ENCODE peak calls at places on chromosomes 6 and 20, in four cellular contexts. One of them, this sample, is unnamed.

GRCh38 chr20:58420798-58421496 is 31.9 kb downstream of the VAPB start:
- DNase-seq in lower lobe of right lung: no peak
- DNase-seq in kidney epithelial cell: peak
- DNase-seq in psoas muscle: no peak
- DNase-seq in this sample: peak

GRCh38 chr20:35912877-35913276 is 41.4 kb downstream of the SCAND1 start:
- DNase-seq in lower lobe of right lung: no peak
- DNase-seq in psoas muscle: no peak
- DNase-seq in kidney epithelial cell: no peak
- DNase-seq in this sample: no peak

GRCh38 chr6:10383312-10384063 is 31.4 kb downstream of the TFAP2A start:
- DNase-seq in psoas muscle: no peak
- DNase-seq in kidney epithelial cell: no peak
- DNase-seq in lower lobe of right lung: no peak
- DNase-seq in this sample: no peak

GRCh38 chr20:41508335-41508734 is 109.8 kb downstream of the CHD6 start:
- DNase-seq in kidney epithelial cell: no peak
- DNase-seq in lower lobe of right lung: no peak
- DNase-seq in psoas muscle: no peak
- DNase-seq in this sample: no peak

GRCh38 chr6:169092375-169092774 is 161.3 kb downstream of the THBS2 start:
- DNase-seq in lower lobe of right lung: no peak
- DNase-seq in kidney epithelial cell: no peak
- DNase-seq in psoas muscle: no peak
- DNase-seq in this sample: no peak

GRCh38 chr6:3535716-3536435 is 79.0 kb upstream of the SLC22A23 start:
- DNase-seq in kidney epithelial cell: no peak
- DNase-seq in lower lobe of right lung: no peak
- DNase-seq in psoas muscle: no peak
- DNase-seq in this sample: no peak

GRCh38 chr6:147756000-147756399 is 247.5 kb downstream of the SAMD5 start:
- DNase-seq in lower lobe of right lung: no peak
- DNase-seq in kidney epithelial cell: no peak
- DNase-seq in psoas muscle: no peak
- DNase-seq in this sample: no peak

GRCh38 chr6:121965739-121966138 is 433.7 kb upstream of the HSF2 start:
- DNase-seq in lower lobe of right lung: no peak
- DNase-seq in psoas muscle: no peak
- DNase-seq in kidney epithelial cell: no peak
- DNase-seq in this sample: no peak

GRCh38 chr6:11853678-11854417 is 75.2 kb upstream of the ADTRP start:
- DNase-seq in lower lobe of right lung: no peak
- DNase-seq in psoas muscle: no peak
- DNase-seq in kidney epithelial cell: no peak
- DNase-seq in this sample: no peak

GRCh38 chr6:2630891-2631458 is 119.7 kb downstream of the MYLK4 start:
- DNase-seq in lower lobe of right lung: no peak
- DNase-seq in psoas muscle: no peak
- DNase-seq in kidney epithelial cell: no peak
- DNase-seq in this sample: no peak

GRCh38 chr20:32153156-32153665 is 43.7 kb downstream of the TM9SF4 start:
- DNase-seq in lower lobe of right lung: no peak
- DNase-seq in psoas muscle: no peak
- DNase-seq in kidney epithelial cell: no peak
- DNase-seq in this sample: no peak

GRCh38 chr6:148192310-148192709 is 150.3 kb upstream of the SASH1 start:
- DNase-seq in lower lobe of right lung: no peak
- DNase-seq in kidney epithelial cell: peak
- DNase-seq in psoas muscle: no peak
- DNase-seq in this sample: peak

GRCh38 chr6:32439708-32440214 is at the start of gene HLA-DRA:
- DNase-seq in lower lobe of right lung: no peak
- DNase-seq in kidney epithelial cell: no peak
- DNase-seq in psoas muscle: no peak
- DNase-seq in this sample: no peak

GRCh38 chr6:99276747-99277146 is 72.7 kb downstream of the FAXC start:
- DNase-seq in lower lobe of right lung: no peak
- DNase-seq in kidney epithelial cell: peak
- DNase-seq in psoas muscle: no peak
- DNase-seq in this sample: no peak

GRCh38 chr6:76026101-76026500 is 46.4 kb downstream of the IMPG1 start:
- DNase-seq in lower lobe of right lung: no peak
- DNase-seq in kidney epithelial cell: no peak
- DNase-seq in psoas muscle: no peak
- DNase-seq in this sample: no peak

GRCh38 chr6:166621114-166621540 is 5.9 kb downstream of the RPS6KA2 start:
- DNase-seq in lower lobe of right lung: no peak
- DNase-seq in kidney epithelial cell: no peak
- DNase-seq in psoas muscle: no peak
- DNase-seq in this sample: no peak

GRCh38 chr6:166619912-166620311 is 7.1 kb downstream of the RPS6KA2 start:
- DNase-seq in psoas muscle: no peak
- DNase-seq in lower lobe of right lung: peak
- DNase-seq in kidney epithelial cell: peak
- DNase-seq in this sample: peak

GRCh38 chr6:166618251-166618650 is 8.8 kb downstream of the RPS6KA2 start:
- DNase-seq in lower lobe of right lung: no peak
- DNase-seq in kidney epithelial cell: no peak
- DNase-seq in psoas muscle: no peak
- DNase-seq in this sample: no peak

GRCh38 chr6:166618866-166619761 is 7.9 kb downstream of the RPS6KA2 start:
- DNase-seq in lower lobe of right lung: no peak
- DNase-seq in psoas muscle: no peak
- DNase-seq in kidney epithelial cell: no peak
- DNase-seq in this sample: peak

DNA sequence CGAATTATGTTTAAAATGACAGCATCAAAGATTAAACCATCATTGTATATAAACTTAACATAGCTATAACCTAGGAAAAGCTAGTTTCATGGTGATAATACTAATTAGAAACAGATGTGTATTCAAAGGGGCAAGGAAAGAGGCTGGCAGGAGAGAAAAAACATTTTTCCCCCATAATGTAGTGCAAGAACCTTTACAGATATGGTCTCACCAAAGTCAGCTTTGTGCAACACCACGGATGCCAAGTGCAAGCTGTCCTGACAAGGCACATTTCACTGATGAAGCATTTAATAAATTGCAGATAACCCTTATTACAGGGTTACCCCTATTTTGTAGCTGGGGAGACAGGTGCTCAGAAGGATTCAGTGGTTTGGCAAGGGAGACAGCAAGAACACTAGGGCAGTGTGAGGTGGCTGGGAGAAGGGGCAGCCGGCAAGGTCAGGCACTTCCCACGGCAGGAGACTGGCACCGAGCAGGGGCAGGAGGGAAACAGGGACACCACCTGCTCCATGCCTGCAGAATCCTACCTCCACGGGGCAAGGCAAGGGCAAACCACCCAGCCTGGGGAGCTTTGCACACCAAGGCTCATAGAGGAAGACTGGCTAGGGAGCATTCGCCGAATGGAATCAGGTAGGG is 6.5 kb downstream of the RPS6KA2 start:
- DNase-seq in lower lobe of right lung: no peak
- DNase-seq in kidney epithelial cell: no peak
- DNase-seq in psoas muscle: no peak
- DNase-seq in this sample: no peak
- H3K4me3 ChIP-seq in lower lobe of right lung: no peak
- H3K4me3 ChIP-seq in kidney epithelial cell: no peak
- H3K4me3 ChIP-seq in psoas muscle: no peak
- H3K4me3 ChIP-seq in this sample: no peak

GRCh38 chr6:63268574-63268973 is 51.2 kb downstream of the LGSN start:
- DNase-seq in kidney epithelial cell: no peak
- DNase-seq in lower lobe of right lung: no peak
- DNase-seq in psoas muscle: no peak
- DNase-seq in this sample: no peak
- H3K4me3 ChIP-seq in kidney epithelial cell: no peak
- H3K4me3 ChIP-seq in lower lobe of right lung: no peak
- H3K4me3 ChIP-seq in psoas muscle: no peak
- H3K4me3 ChIP-seq in this sample: no peak

GRCh38 chr6:7975764-7976146 is 65.2 kb upstream of the TXNDC5 start:
- DNase-seq in psoas muscle: no peak
- DNase-seq in lower lobe of right lung: no peak
- DNase-seq in kidney epithelial cell: no peak
- DNase-seq in this sample: no peak
- H3K4me3 ChIP-seq in psoas muscle: peak
- H3K4me3 ChIP-seq in lower lobe of right lung: no peak
- H3K4me3 ChIP-seq in kidney epithelial cell: no peak
- H3K4me3 ChIP-seq in this sample: no peak

GRCh38 chr6:142474446-142475289 is 172.9 kb downstream of the ADGRG6 start:
- DNase-seq in lower lobe of right lung: no peak
- DNase-seq in psoas muscle: no peak
- DNase-seq in kidney epithelial cell: peak
- DNase-seq in this sample: peak
- H3K4me3 ChIP-seq in lower lobe of right lung: no peak
- H3K4me3 ChIP-seq in psoas muscle: no peak
- H3K4me3 ChIP-seq in kidney epithelial cell: no peak
- H3K4me3 ChIP-seq in this sample: no peak

GRCh38 chr6:1392813-1393640 is 3.7 kb downstream of the FOXF2 start:
- DNase-seq in psoas muscle: no peak
- DNase-seq in lower lobe of right lung: no peak
- DNase-seq in kidney epithelial cell: no peak
- DNase-seq in this sample: no peak
- H3K4me3 ChIP-seq in psoas muscle: peak
- H3K4me3 ChIP-seq in lower lobe of right lung: peak
- H3K4me3 ChIP-seq in kidney epithelial cell: no peak
- H3K4me3 ChIP-seq in this sample: no peak

GRCh38 chr20:62710886-62711702 is 2.5 kb downstream of the NTSR1 start:
- DNase-seq in kidney epithelial cell: no peak
- DNase-seq in lower lobe of right lung: no peak
- DNase-seq in psoas muscle: no peak
- DNase-seq in this sample: no peak
- H3K4me3 ChIP-seq in kidney epithelial cell: no peak
- H3K4me3 ChIP-seq in lower lobe of right lung: no peak
- H3K4me3 ChIP-seq in psoas muscle: no peak
- H3K4me3 ChIP-seq in this sample: no peak